ENCODE peak calls at places on chromosomes 6 and 20, in five cellular contexts. K is upper lobe of right lung, M is left ventricle myocardium inferior, J is left lung, S is psoas muscle. O is an unnamed sample.
A peak's percentile ranks its signal among the peaks of the same experiment; 100 is the strongest.

GRCh38 chr20:50856475-50857041 is 61.7 kb downstream of the BCAS4 start:
- DNase-seq in K (no peak), M (no peak), J (no peak), S (no peak), O (no peak)

GRCh38 chr20:3115190-3116107 is 30.9 kb upstream of the AVP start:
- DNase-seq in K (no peak), M (no peak), J (no peak), S (peak; percentile 69), O (peak; percentile 21)

GRCh38 chr20:2671977-2672376 is 8.0 kb upstream of the IDH3B start:
- DNase-seq in K (no peak), M (no peak), J (no peak), S (no peak), O (no peak)

GRCh38 chr6:100001915-100002388 is 7.9 kb upstream of the MCHR2 start:
- DNase-seq in K (peak; percentile 66), M (no peak), J (no peak), S (peak; percentile 66), O (peak; percentile 52)

GRCh38 chr6:106692823-106693216 is 63.4 kb downstream of the QRSL1 start:
- DNase-seq in K (no peak), M (no peak), J (no peak), S (no peak), O (no peak)

GRCh38 chr20:21322083-21322710 is 19.1 kb downstream of the XRN2 start:
- DNase-seq in K (no peak), M (no peak), J (no peak), S (no peak), O (no peak)

GRCh38 chr6:138517635-138518034 is 18.3 kb upstream of the NHSL1 start:
- DNase-seq in K (no peak), M (no peak), J (no peak), S (no peak), O (peak; percentile 44)

GRCh38 chr20:48789185-48789668 is 38.6 kb downstream of the PREX1 start:
- DNase-seq in K (no peak), M (no peak), J (no peak), S (no peak), O (peak; percentile 39)

GRCh38 chr20:50120935-50121693 is 8.2 kb upstream of the UBE2V1 start:
- DNase-seq in K (peak; percentile 81), M (peak; percentile 48), J (no peak), S (peak; percentile 85), O (peak; percentile 76)

GRCh38 chr6:4637691-4638433 is 138.3 kb upstream of the CDYL start:
- DNase-seq in K (no peak), M (no peak), J (no peak), S (no peak), O (no peak)

GRCh38 chr6:121994936-121995335 is 404.5 kb upstream of the HSF2 start:
- DNase-seq in K (no peak), M (no peak), J (no peak), S (no peak), O (no peak)

GRCh38 chr6:24255676-24256075 is 102.2 kb downstream of the DCDC2 start:
- DNase-seq in K (no peak), M (no peak), J (no peak), S (no peak), O (no peak)

GRCh38 chr6:16158943-16159557 is 30.2 kb downstream of the MYLIP start:
- DNase-seq in K (no peak), M (no peak), J (no peak), S (no peak), O (no peak)

GRCh38 chr6:73395875-73396274 is 1.2 kb downstream of the DDX43 start:
- DNase-seq in K (no peak), M (no peak), J (no peak), S (no peak), O (no peak)

GRCh38 chr6:142810952-142811514 is 133.9 kb downstream of the HIVEP2 start:
- DNase-seq in K (no peak), M (no peak), J (no peak), S (no peak), O (no peak)

GRCh38 chr20:64188682-64189529 is 24.7 kb downstream of the MYT1 start:
- DNase-seq in K (no peak), M (no peak), J (no peak), S (no peak), O (no peak)

GRCh38 chr20:31860431-31861345 is 9.6 kb downstream of the DUSP15 start:
- DNase-seq in K (no peak), M (no peak), J (no peak), S (peak; percentile 20), O (no peak)

GRCh38 chr20:58503668-58504067 is 11.5 kb downstream of the APCDD1L start:
- DNase-seq in K (no peak), M (no peak), J (no peak), S (no peak), O (no peak)
- H3K9me3 ChIP-seq in K (peaks cover 10% of the 10 kb centered on the region), M (peaks cover 57% of the 10 kb centered on the region), J (no peaks in the 10 kb centered on the region), S (peaks cover 14% of the 10 kb centered on the region), O (no peaks in the 10 kb centered on the region)

GRCh38 chr20:47243003-47243402 is 113.5 kb downstream of the ZMYND8 start:
- DNase-seq in K (no peak), M (no peak), J (no peak), S (no peak), O (no peak)

GRCh38 chr20:47244451-47244850 is 112.0 kb downstream of the ZMYND8 start:
- DNase-seq in K (no peak), M (no peak), J (no peak), S (no peak), O (no peak)

GRCh38 chr20:47243906-47244305 is 112.6 kb downstream of the ZMYND8 start:
- DNase-seq in K (no peak), M (no peak), J (no peak), S (no peak), O (no peak)

GRCh38 chr20:47238780-47239769 is 117.4 kb downstream of the ZMYND8 start:
- DNase-seq in K (no peak), M (no peak), J (no peak), S (no peak), O (no peak)

GRCh38 chr20:47241345-47241781 is 115.1 kb downstream of the ZMYND8 start:
- DNase-seq in K (no peak), M (no peak), J (no peak), S (no peak), O (no peak)
- H3K4me3 ChIP-seq in K (no peak overlapping the region), M (no peak overlapping the region), J (no peak overlapping the region), S (no peak overlapping the region), O (no peak overlapping the region)

GRCh38 chr6:157761331-157761921 is 61.6 kb upstream of the SNX9 start:
- DNase-seq in K (no peak), M (no peak), J (no peak), S (no peak), O (peak; percentile 25)
- H3K27ac ChIP-seq in K (no peak overlapping the region), M (no peak overlapping the region), J (peak overlapping the region; percentile 53), S (no peak overlapping the region), O (no peak overlapping the region)

DNA sequence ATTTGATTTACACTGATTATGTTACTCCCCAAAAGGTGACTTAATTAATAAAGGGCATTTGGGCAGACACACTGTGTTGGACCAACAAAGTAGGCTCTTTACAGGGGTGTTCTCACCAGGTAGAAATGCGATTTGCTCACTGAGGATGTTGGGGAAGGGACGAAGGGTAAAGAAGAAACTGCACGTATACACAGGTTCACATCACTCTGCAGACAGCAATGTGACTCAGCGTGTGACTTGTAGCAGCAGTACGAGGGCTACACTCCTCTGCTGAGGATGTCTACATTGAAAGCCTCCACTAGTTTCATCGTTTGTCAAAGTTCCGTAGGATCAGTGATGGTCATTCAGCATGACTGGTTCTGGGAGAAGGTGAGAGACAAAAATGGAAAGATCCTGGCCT is 52.7 kb upstream of the TMEM181 start:
- DNase-seq in K (no peak), M (no peak), J (no peak), S (no peak), O (no peak)
- H3K9me3 ChIP-seq in K (no peaks in the 10 kb centered on the region), M (no peaks in the 10 kb centered on the region), J (no peaks in the 10 kb centered on the region), S (no peaks in the 10 kb centered on the region), O (no peaks in the 10 kb centered on the region)

DNA sequence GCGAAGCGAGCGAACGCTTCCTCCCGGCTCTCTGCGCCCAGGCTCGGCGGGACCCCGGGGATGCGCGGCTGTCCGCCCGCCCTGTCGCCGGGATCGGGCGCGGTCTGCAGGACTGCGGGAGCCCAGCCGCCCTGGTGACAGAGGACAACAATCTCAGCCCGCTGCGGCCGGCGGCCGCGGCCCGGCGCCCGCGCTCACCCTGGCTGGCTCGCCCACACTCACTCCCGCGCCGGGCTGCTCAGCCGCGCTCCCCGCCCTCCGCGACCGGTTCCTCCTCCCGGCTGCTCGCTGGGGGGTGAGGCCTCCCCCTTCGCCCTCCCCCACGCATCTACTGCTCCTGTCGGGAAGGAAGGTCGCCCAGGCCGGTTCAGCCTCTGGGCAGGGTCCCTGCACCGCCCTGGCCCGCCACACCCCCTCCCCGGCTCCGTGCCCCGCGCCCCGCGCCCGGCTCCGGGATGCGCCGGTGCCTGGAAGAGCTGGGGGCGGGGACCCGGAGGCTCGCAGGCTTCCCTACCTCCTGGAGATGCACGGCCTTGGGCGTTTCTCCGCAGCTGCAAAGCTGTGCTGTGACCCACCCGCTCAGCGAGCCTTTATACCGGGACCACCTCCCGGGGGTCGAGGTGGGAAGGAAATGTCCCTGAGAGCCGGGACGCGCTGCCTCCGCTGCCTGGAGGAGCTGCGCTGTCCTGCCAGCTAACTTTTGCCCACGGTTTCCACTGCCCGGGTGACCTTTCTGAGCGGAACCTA is at the start of gene SYNE1:
- DNase-seq in K (peak; percentile 82), M (peak; percentile 54), J (peak; percentile 95), S (peak; percentile 59), O (peak; percentile 8)
- H3K4me3 ChIP-seq in K (peak within 1 kb of the TSS; percentile 67), M (peak within 1 kb of the TSS; percentile 80), J (peak within 1 kb of the TSS; percentile 63), S (peak within 1 kb of the TSS; percentile 71), O (peak within 1 kb of the TSS; percentile 60)

GRCh38 chr20:8118735-8119134 is 13.3 kb upstream of the PLCB1 start:
- DNase-seq in K (no peak), M (no peak), J (no peak), S (no peak), O (no peak)

GRCh38 chr20:8117636-8118413 is 14.2 kb upstream of the PLCB1 start:
- DNase-seq in K (no peak), M (no peak), J (no peak), S (no peak), O (no peak)

GRCh38 chr20:8126190-8126589 is 5.9 kb upstream of the PLCB1 start:
- DNase-seq in K (no peak), M (no peak), J (no peak), S (no peak), O (no peak)

GRCh38 chr20:8124639-8125038 is 7.4 kb upstream of the PLCB1 start:
- DNase-seq in K (no peak), M (no peak), J (no peak), S (no peak), O (no peak)

GRCh38 chr20:8121666-8122065 is 10.4 kb upstream of the PLCB1 start:
- DNase-seq in K (no peak), M (no peak), J (no peak), S (no peak), O (no peak)
- H3K27ac ChIP-seq in K (no peak overlapping the region), M (no peak overlapping the region), J (no peak overlapping the region), S (no peak overlapping the region), O (no peak overlapping the region)

GRCh38 chr20:42082611-42083010 is 464.4 kb upstream of the CHD6 start:
- DNase-seq in K (no peak), M (peak; percentile 60), J (no peak), S (peak; percentile 57), O (no peak)

DNA sequence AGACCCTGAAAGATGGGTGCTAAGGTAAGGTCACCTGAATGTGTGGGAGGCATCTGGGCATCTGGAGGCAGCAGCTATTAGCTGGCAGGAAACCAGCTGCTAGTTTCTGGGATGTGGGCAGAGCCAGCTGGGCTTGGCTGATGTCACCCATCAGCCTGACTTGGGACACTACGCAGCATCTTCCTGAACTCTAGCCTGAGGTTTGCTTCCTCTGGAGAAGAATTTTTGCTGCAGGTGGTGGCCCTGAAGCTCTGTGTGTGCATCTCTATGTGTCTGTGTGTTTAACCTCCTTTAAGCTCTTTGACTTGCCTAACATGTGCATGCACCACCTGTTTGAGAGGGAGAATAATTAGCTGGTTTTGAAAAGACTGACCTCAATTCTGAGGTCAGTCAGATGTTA is 465.1 kb upstream of the CHD6 start:
- DNase-seq in K (no peak), M (no peak), J (no peak), S (no peak), O (no peak)
- H3K9me3 ChIP-seq in K (no peaks in the 10 kb centered on the region), M (no peaks in the 10 kb centered on the region), J (no peaks in the 10 kb centered on the region), S (no peaks in the 10 kb centered on the region), O (no peaks in the 10 kb centered on the region)